ENCODE peak calls at places on chromosome 19, in five cellular contexts. V is K562, K is stomach, G is tibial nerve, D is breast epithelium. E is an unnamed sample.
A peak's percentile ranks its signal among the peaks of the same experiment; 100 is the strongest.

GRCh38 chr19:42253245-42254082 is 1.5 kb downstream of the ERF start:
- DNase-seq in K (peak; percentile 62), G (no peak), V (peak; percentile 87), D (peak; percentile 66), E (peak; percentile 72)

GRCh38 chr19:16355293-16356043 is 30.8 kb downstream of the KLF2 start:
- DNase-seq in G (no peak), K (no peak), V (peak; percentile 84), D (no peak), E (no peak)

GRCh38 chr19:9801976-9802375 is 16.9 kb downstream of the FBXL12 start:
- DNase-seq in V (peak; percentile 37), K (no peak), D (no peak), G (no peak), E (no peak)

GRCh38 chr19:38737297-38737865 is 6.9 kb downstream of the CAPN12 start:
- DNase-seq in K (no peak), G (no peak), D (no peak), V (no peak), E (no peak)

GRCh38 chr19:4507804-4508203 is 10.5 kb downstream of the PLIN4 start:
- DNase-seq in G (no peak), V (no peak), D (no peak), K (no peak), E (no peak)

GRCh38 chr19:40279120-40279551 is 6.0 kb downstream of the AKT2 start:
- DNase-seq in G (peak; percentile 49), V (no peak), D (no peak), K (no peak), E (peak; percentile 10)

GRCh38 chr19:39929750-39930149 is 4.7 kb downstream of the FCGBP start:
- DNase-seq in G (no peak), K (no peak), V (no peak), D (no peak), E (no peak)

GRCh38 chr19:39246951-39247669 is 1.5 kb downstream of the IFNL4 start:
- DNase-seq in D (no peak), V (peak; percentile 33), G (no peak), K (no peak), E (peak; percentile 58)

GRCh38 chr19:24040621-24041020 is 46.4 kb upstream of the ZNF254 start:
- DNase-seq in V (no peak), D (no peak), G (no peak), K (no peak), E (no peak)

GRCh38 chr19:40567750-40568494 is 8.8 kb upstream of the SHKBP1 start:
- DNase-seq in V (no peak), K (no peak), D (no peak), G (no peak), E (no peak)

GRCh38 chr19:42272535-42272897 is 3.5 kb downstream of the CIC start:
- DNase-seq in K (no peak), G (no peak), V (no peak), D (peak; percentile 19), E (no peak)

GRCh38 chr19:23981863-23982262 is 67.2 kb downstream of the ZNF726 start:
- DNase-seq in V (no peak), G (no peak), D (no peak), K (no peak), E (no peak)

GRCh38 chr19:43438291-43439162 is 23.8 kb downstream of the TEX101 start:
- DNase-seq in K (peak; percentile 28), V (no peak), D (no peak), G (no peak), E (peak; percentile 27)

GRCh38 chr19:51251453-51251790 is 542 bp downstream of the SIGLECL1 start:
- DNase-seq in V (no peak), K (no peak), G (no peak), D (no peak), E (no peak)

GRCh38 chr19:41604831-41605230 is 22.0 kb downstream of the CEACAM4 start:
- DNase-seq in K (no peak), G (no peak), D (no peak), V (no peak), E (no peak)

GRCh38 chr19:16327911-16328823 is 3.5 kb downstream of the KLF2 start:
- DNase-seq in K (peak; percentile 73), D (peak; percentile 62), G (peak; percentile 78), V (no peak), E (peak; percentile 51)

GRCh38 chr19:34642241-34642640 is 34.7 kb downstream of the SCGB2B2 start:
- DNase-seq in V (no peak), G (no peak), D (no peak), K (no peak), E (no peak)

GRCh38 chr19:43503501-43504425 is 783 bp downstream of the PHLDB3 start:
- DNase-seq in K (peak; percentile 98), V (peak; percentile 99), G (peak; percentile 98), D (peak; percentile 97), E (peak; percentile 95)

GRCh38 chr19:10228925-10229324 is 2.2 kb downstream of the S1PR2 start:
- DNase-seq in V (peak; percentile 65), D (no peak), K (no peak), G (no peak), E (peak; percentile 46)

GRCh38 chr19:41753159-41753558 is 2.2 kb upstream of the CEACAM6 start:
- DNase-seq in K (peak; percentile 78), D (peak; percentile 44), V (peak; percentile 69), G (no peak), E (peak; percentile 41)

GRCh38 chr19:46859637-46860124 is 1.1 kb upstream of the ARHGAP35 start:
- DNase-seq in D (no peak), V (peak; percentile 48), K (peak; percentile 46), G (peak; percentile 84), E (no peak)

GRCh38 chr19:18264428-18264827 is 9.8 kb downstream of the IQCN start:
- DNase-seq in V (no peak), G (no peak), D (no peak), K (no peak), E (no peak)

GRCh38 chr19:50812474-50812873 is 11.1 kb downstream of the KLK1 start:
- DNase-seq in K (no peak), G (no peak), D (no peak), V (no peak), E (no peak)

GRCh38 chr19:43372462-43372861 is 19.0 kb downstream of the CD177 start:
- DNase-seq in V (no peak), K (no peak), D (no peak), G (no peak), E (no peak)

GRCh38 chr19:44747739-44748425 is 626 bp upstream of the BCL3 start:
- DNase-seq in K (peak; percentile 69), G (no peak), D (peak; percentile 58), V (no peak), E (no peak)

GRCh38 chr19:44746946-44747738 is 1.4 kb upstream of the BCL3 start:
- DNase-seq in V (peak; percentile 95), D (peak; percentile 96), G (peak; percentile 84), K (peak; percentile 93), E (peak; percentile 87)

GRCh38 chr19:44749994-44750393 is 1.5 kb downstream of the BCL3 start:
- DNase-seq in V (no peak), K (no peak), G (no peak), D (no peak), E (no peak)

GRCh38 chr19:44749318-44749717 is 810 bp downstream of the BCL3 start:
- DNase-seq in D (no peak), G (no peak), V (no peak), K (no peak), E (no peak)

DNA sequence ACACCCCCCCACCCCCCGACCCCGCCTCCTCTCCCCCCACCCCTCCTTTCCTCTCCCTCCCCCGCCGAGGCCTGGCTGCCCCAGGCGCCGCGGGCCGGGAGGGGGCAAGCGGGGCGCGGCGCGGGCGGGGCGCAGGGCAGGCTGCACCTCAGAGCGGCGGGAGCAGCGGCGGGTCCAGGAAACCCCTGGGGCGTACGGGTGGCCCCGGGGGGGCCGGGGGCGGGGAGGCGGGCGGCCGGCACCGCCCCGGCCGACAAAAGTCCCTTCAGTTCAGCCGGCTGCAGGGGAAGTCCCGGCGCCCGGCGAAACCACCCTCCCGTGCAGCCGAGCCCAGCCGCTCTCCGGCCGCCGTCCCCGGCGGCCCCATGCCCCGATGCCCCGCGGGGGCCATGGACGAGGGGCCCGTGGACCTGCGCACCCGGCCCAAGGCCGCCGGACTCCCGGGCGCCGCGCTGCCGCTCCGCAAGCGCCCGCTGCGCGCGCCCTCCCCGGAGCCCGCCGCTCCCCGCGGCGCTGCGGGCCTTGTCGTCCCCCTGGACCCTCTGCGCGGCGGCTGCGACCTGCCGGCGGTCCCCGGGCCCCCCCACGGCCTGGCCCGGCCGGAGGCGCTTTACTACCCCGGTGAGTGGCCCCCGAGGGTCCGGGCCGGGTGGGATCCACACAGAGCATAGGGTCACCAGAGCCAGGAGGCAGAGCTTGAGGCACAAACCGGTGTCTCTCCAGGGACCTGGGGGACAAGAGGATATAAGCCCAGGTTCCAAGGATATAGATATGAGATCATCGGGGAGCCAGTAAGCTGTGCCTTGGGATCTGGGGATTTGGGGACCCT is at the start of gene BCL3:
- DNase-seq in V (peak; percentile 70), K (peak; percentile 80), G (no peak), D (peak; percentile 48), E (peak; percentile 60)
- TF ChIP-seq POLR2A in V (no peak), K (no peak), G (no peak), D (no peak), E (no peak)

DNA sequence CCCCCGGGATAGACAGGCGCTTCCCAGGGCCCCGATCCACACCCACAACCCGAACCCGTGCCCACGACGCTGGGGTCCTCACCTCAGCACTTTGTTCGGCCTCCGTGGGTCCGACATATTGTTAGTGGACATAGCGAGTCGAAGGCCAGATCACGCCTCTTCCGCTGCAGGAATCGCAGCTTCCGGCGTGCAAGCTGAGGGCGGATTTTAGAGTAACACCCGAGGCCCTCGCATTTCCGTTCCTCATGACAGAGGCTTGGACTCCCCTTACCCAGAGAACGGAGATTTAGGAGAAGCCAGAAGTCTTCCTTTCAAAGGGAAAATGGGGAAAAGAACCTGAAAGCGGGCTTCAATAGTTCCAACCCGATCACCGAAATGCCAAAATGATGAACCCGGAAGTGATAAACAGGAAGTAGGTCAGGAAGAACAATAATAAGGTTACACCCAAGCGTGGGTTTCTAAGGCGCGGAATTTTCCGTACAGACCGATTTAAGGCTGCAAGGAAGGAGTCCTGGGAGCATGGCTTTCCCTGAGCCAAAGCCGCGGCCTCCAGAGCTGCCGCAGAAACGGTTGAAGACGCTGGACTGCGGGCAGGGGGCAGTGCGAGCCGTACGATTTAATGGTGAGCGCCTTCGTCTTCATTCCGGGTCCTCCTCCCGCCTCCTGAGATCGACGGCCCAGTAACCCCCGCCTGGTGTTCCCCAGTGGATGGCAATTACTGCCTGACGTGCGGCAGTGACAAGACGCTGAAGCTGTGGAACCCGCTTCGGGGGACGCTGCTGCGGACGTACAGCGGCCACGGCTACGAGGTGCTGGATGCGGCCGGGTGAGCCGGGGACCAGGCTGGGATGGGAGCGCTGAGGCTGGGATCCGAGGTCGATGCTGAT is 2.9 kb downstream of the WDR83 start:
- DNase-seq in D (peak; percentile 73), K (peak; percentile 85), V (peak; percentile 58), G (peak; percentile 48), E (peak; percentile 93)
- TF ChIP-seq POLR2A in D (peak; percentile 37), K (no peak), V (peak; percentile 79), G (no peak), E (peak; percentile 60)

DNA sequence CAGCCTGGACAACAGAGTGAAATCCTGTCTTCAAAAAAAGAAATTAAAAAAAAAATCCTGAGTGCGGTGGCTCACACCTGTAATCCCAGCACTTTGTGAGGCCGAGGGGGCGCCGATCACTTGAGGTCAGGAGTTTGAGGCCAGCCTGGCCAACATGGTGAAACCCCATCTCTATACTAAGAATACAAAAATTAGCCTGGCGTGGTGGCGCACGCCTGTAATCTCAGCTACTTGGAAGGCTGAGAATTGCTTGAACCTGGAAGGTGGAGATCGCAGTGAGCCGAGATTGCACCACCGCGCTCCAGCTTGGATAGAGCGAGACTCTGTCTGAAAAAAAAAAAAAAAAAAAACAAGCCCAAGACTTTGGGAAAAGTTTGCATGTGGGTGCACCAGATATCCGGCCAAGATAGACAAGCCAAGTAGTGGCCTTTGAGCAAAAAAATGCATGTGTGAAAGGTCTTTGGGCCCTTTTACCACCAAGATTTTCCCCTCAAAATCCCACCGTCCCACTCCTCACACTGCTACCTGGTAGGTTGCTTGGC is 5.7 kb downstream of the DNAJB1 start:
- DNase-seq in K (no peak), V (no peak), D (no peak), G (no peak), E (no peak)
- TF ChIP-seq POLR2A in K (no peak), V (no peak), D (no peak), G (no peak), E (no peak)

GRCh38 chr19:37594064-37594981 is at the start of the genes ZNF540 and ZNF571:
- DNase-seq in V (peak; percentile 73), G (peak; percentile 87), K (peak; percentile 95), D (peak; percentile 95), E (peak; percentile 92)
- TF ChIP-seq POLR2A in V (peak; percentile 43), G (peak; percentile 61), K (peak; percentile 19), D (peak; percentile 47), E (peak; percentile 45)

E was measured in erythroblast.